ENCODE peak calls at places on chromosomes 11 and 22, in six cellular contexts. O is A549, T is GM23338, Y is mammary epithelial cell, V is osteoblast, I is neural progenitor cell. N is an unnamed sample.

GRCh38 chr11:77548552-77549439 is 41.0 kb upstream of the AQP11 start:
- DNase-seq in O (no peak), T (no peak), Y (no peak), V (no peak), I (no peak), N (no peak)

GRCh38 chr22:31215018-31215535 is 3.0 kb downstream of the LIMK2 start:
- DNase-seq in O (no peak), T (no peak), Y (no peak), V (no peak), I (no peak), N (no peak)

GRCh38 chr11:57787920-57788716 is 26.5 kb downstream of the CTNND1 start:
- DNase-seq in O (no peak), T (peak; percentile 71), Y (peak; percentile 97), V (no peak), I (peak; percentile 36), N (no peak)

GRCh38 chr22:27207907-27208306 is 550.5 kb downstream of the MIAT start:
- DNase-seq in O (peak; percentile 23), T (no peak), Y (peak; percentile 43), V (peak; percentile 91), I (no peak), N (peak; percentile 94)

GRCh38 chr22:43412808-43413785 is 1.3 kb downstream of the MPPED1 start:
- DNase-seq in O (no peak), T (no peak), Y (no peak), V (no peak), I (peak; percentile 48), N (no peak)

GRCh38 chr11:57335343-57336110 is at the start of gene SSRP1:
- DNase-seq in O (peak; percentile 92), T (peak; percentile 93), Y (peak; percentile 78), V (peak; percentile 97), I (peak; percentile 93), N (peak; percentile 95)

GRCh38 chr22:23086263-23086662 is 15.9 kb downstream of the GNAZ start:
- DNase-seq in O (no peak), T (no peak), Y (no peak), V (no peak), I (no peak), N (no peak)

GRCh38 chr11:117843666-117844484 is 19.3 kb upstream of the FXYD2 start:
- DNase-seq in O (peak; percentile 18), T (peak; percentile 83), Y (peak; percentile 24), V (peak; percentile 90), I (peak; percentile 75), N (peak; percentile 66)

GRCh38 chr22:40156001-40156516 is 21.7 kb upstream of the TNRC6B start:
- DNase-seq in O (peak; percentile 55), T (peak; percentile 74), Y (peak; percentile 82), V (peak; percentile 60), I (no peak), N (peak; percentile 49)

GRCh38 chr22:39129746-39130145 is 22.7 kb downstream of the CBX7 start:
- DNase-seq in O (no peak), T (no peak), Y (no peak), V (peak; percentile 75), I (no peak), N (no peak)

GRCh38 chr11:47980907-47981621 is 705 bp downstream of the PTPRJ start:
- DNase-seq in O (peak; percentile 56), T (peak; percentile 83), Y (peak; percentile 32), V (peak; percentile 97), I (peak; percentile 88), N (peak; percentile 82)

GRCh38 chr22:32804036-32804435 is 2.5 kb downstream of the TIMP3 start:
- DNase-seq in O (no peak), T (no peak), Y (peak; percentile 46), V (peak; percentile 94), I (no peak), N (peak; percentile 90)

GRCh38 chr11:17766590-17766989 is 32.0 kb downstream of the KCNC1 start:
- DNase-seq in O (no peak), T (peak; percentile 61), Y (no peak), V (no peak), I (peak; percentile 47), N (no peak)

GRCh38 chr11:106381895-106382294 is 304.4 kb downstream of the AASDHPPT start:
- DNase-seq in O (no peak), T (peak; percentile 53), Y (no peak), V (no peak), I (no peak), N (no peak)

GRCh38 chr11:133974836-133975235 is 18.1 kb upstream of the IGSF9B start:
- DNase-seq in O (no peak), T (no peak), Y (no peak), V (no peak), I (no peak), N (no peak)

GRCh38 chr11:111086058-111086457 is 159.5 kb upstream of the POU2AF2 start:
- DNase-seq in O (no peak), T (peak; percentile 21), Y (no peak), V (no peak), I (peak; percentile 49), N (no peak)

GRCh38 chr11:121661796-121662508 is 209.2 kb upstream of the SORL1-AS1 start:
- DNase-seq in O (no peak), T (no peak), Y (peak; percentile 39), V (peak; percentile 85), I (no peak), N (peak; percentile 89)

GRCh38 chr11:19091366-19091765 is 25.6 kb upstream of the ZDHHC13 start:
- DNase-seq in O (no peak), T (no peak), Y (peak; percentile 40), V (no peak), I (no peak), N (no peak)

GRCh38 chr11:75159081-75159953 is 8.4 kb downstream of the SLCO2B1 start:
- DNase-seq in O (no peak), T (peak; percentile 40), Y (no peak), V (peak; percentile 87), I (peak; percentile 44), N (no peak)

GRCh38 chr11:108916290-108916689 is 251.4 kb downstream of the DDX10 start:
- DNase-seq in O (no peak), T (no peak), Y (no peak), V (no peak), I (no peak), N (peak; percentile 38)

GRCh38 chr11:64572143-64572542 is 18.9 kb upstream of the SLC22A12 start:
- DNase-seq in O (no peak), T (no peak), Y (no peak), V (no peak), I (no peak), N (no peak)

GRCh38 chr22:37746366-37747089 is 49.7 kb downstream of the TRIOBP start:
- DNase-seq in O (no peak), T (no peak), Y (peak; percentile 16), V (no peak), I (peak; percentile 36), N (peak; percentile 64)

GRCh38 chr11:88089134-88089533 is 86.1 kb downstream of the RAB38 start:
- DNase-seq in O (no peak), T (no peak), Y (no peak), V (no peak), I (no peak), N (no peak)
- H3K27ac ChIP-seq in O (no peak overlapping the region), T (no peak overlapping the region), Y (no peak overlapping the region), V (no peak overlapping the region), I (no peak overlapping the region), N (no peak overlapping the region)

GRCh38 chr22:16586991-16587390 is 5.6 kb downstream of the CCT8L2 start:
- DNase-seq in O (no peak), T (no peak), Y (no peak), V (no peak), I (no peak), N (no peak)
- H3K4me2 ChIP-seq in O (no peak overlapping the region), T (no peak overlapping the region), Y (no peak overlapping the region), V (no peak overlapping the region), I (no peak overlapping the region), N (no peak overlapping the region)

DNA sequence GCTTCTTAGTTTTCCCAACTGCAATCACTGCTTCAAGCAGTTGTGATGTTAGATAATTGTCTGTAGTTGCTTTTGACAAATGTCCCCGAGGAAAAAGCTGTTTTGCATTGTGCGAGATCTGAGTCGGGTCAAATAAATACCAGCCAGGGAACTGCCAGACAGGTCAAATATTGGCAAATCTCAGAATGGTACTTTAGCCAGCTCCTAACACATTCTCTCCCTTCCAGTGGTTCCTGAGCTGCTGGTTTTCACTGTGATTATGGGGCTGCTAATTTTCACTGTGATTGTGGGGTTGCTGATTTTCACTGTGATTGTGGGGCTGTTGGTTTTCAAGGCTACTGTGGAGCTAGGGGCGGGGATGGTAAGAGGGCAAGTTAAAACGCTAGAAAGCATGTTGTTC is 14.3 kb downstream of the RASSF10 start:
- DNase-seq in O (no peak), T (no peak), Y (no peak), V (no peak), I (no peak), N (no peak)
- H3K27ac ChIP-seq in O (no peak overlapping the region), T (no peak overlapping the region), Y (no peak overlapping the region), V (no peak overlapping the region), I (no peak overlapping the region), N (no peak overlapping the region)

GRCh38 chr11:2789331-2789730 is 89.5 kb upstream of the KCNQ1OT1 start:
- DNase-seq in O (no peak), T (no peak), Y (no peak), V (peak; percentile 53), I (no peak), N (no peak)

GRCh38 chr11:2788751-2789140 is 89.0 kb upstream of the KCNQ1OT1 start:
- DNase-seq in O (no peak), T (no peak), Y (no peak), V (peak; percentile 74), I (no peak), N (no peak)

GRCh38 chr11:2790581-2790925 is 90.8 kb upstream of the KCNQ1OT1 start:
- DNase-seq in O (no peak), T (no peak), Y (no peak), V (peak; percentile 54), I (no peak), N (no peak)

GRCh38 chr11:2791139-2791520 is 91.3 kb upstream of the KCNQ1OT1 start:
- DNase-seq in O (no peak), T (no peak), Y (no peak), V (peak; percentile 64), I (no peak), N (no peak)

GRCh38 chr11:2789791-2790580 is 90.2 kb upstream of the KCNQ1OT1 start:
- DNase-seq in O (no peak), T (no peak), Y (no peak), V (peak; percentile 56), I (no peak), N (no peak)
- H3K4me2 ChIP-seq in O (no peak overlapping the region), T (no peak overlapping the region), Y (no peak overlapping the region), V (no peak overlapping the region), I (no peak overlapping the region), N (no peak overlapping the region)

DNA sequence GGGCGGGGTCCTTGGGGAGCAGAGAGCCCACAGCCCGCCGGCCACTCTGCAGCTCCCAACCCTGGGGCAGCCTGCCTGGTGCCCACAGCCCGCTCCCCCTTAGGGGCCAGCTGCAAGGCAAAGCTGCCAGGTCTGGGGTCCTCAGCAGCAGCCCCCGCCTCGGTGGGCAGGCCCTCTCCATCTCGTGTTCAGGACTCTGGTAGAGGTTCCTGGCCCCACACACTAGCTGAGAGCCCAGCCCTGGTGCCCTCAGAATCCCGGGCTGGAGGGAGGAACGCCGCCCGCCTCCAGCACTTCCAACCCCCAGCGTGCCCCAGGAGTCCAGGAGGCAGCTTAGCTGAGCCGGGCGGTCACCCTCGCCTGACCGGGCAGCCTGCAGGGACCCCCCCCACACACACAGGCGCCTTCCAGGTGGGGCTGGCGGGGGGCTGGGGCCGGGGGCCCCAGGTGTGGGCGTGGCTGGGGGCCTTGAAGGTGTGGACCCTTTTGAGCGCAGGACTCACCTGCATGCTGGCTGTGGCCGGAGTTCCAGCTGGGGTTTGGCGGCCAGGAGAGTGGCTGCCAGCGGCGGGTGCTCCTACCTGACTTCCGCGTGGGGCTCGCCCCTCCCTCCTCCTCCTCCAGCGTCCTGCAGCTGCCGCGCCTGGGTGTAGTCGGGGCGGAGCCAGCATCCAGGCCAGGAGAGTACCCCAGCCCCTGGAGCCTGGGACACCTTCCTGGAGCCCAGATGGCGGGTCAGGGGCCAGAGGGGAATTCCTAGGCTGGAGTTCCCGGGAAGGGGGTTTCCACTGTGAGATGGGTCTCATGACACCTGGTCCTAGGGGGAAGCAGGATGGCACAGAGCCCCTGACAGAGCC is at the start of gene ANO9:
- DNase-seq in O (no peak), T (peak; percentile 77), Y (peak; percentile 54), V (no peak), I (peak; percentile 59), N (no peak)
- H3K27ac ChIP-seq in O (no peak within 1 kb of the TSS), T (no peak within 1 kb of the TSS), Y (no peak within 1 kb of the TSS), V (no peak within 1 kb of the TSS), I (no peak within 1 kb of the TSS), N (no peak within 1 kb of the TSS)